ENCODE peak calls at places on chromosomes 11 and 22, in four cellular contexts. C is epithelial cell of esophagus, B is stomach, G is Calu3. N is an unnamed sample.

GRCh38 chr11:95301497-95301896 is 70.5 kb upstream of the SESN3 start:
- DNase-seq in C (no peak), G (peak), B (peak), N (no peak)

GRCh38 chr11:133414503-133414902 is 117.8 kb downstream of the OPCML start:
- DNase-seq in C (no peak), G (no peak), B (no peak), N (no peak)

GRCh38 chr11:111229604-111230003 is 15.9 kb upstream of the POU2AF2 start:
- DNase-seq in B (no peak), C (no peak), G (no peak), N (no peak)

GRCh38 chr22:29569011-29569678 is 11.8 kb downstream of the NIPSNAP1 start:
- DNase-seq in C (no peak), G (no peak), B (no peak), N (no peak)

GRCh38 chr11:104881117-104881794 is 17.0 kb downstream of the CASP12 start:
- DNase-seq in B (no peak), C (no peak), G (no peak), N (no peak)

GRCh38 chr11:131392528-131393255 is 22.3 kb downstream of the NTM start:
- DNase-seq in G (no peak), C (peak), B (no peak), N (no peak)

GRCh38 chr22:19776433-19777031 is 16.0 kb downstream of the TBX1 start:
- DNase-seq in G (no peak), B (no peak), C (no peak), N (no peak)

GRCh38 chr11:23554002-23554401 is 693.7 kb upstream of the CCDC179 start:
- DNase-seq in G (no peak), C (peak), B (no peak), N (no peak)

GRCh38 chr22:38267086-38267485 is 5.7 kb downstream of the TMEM184B start:
- DNase-seq in B (no peak), G (no peak), C (no peak), N (no peak)

GRCh38 chr22:39241632-39242388 is 3.0 kb downstream of the PDGFB start:
- DNase-seq in C (no peak), B (no peak), G (no peak), N (no peak)

GRCh38 chr22:17772249-17772962 is 1.9 kb downstream of the BID start:
- DNase-seq in C (peak), G (peak), B (no peak), N (no peak)

GRCh38 chr11:45264839-45265515 is 21.2 kb downstream of the SYT13 start:
- DNase-seq in B (no peak), C (peak), G (no peak), N (peak)

GRCh38 chr22:48257690-48258065 is 1495.2 kb downstream of the TBC1D22A start:
- DNase-seq in G (no peak), C (no peak), B (no peak), N (no peak)

GRCh38 chr11:74695705-74696280 is 35.4 kb downstream of the CHRDL2 start:
- DNase-seq in B (no peak), C (no peak), G (no peak), N (no peak)

GRCh38 chr22:38087855-38088254 is 3.9 kb upstream of the SLC16A8 start:
- DNase-seq in G (no peak), C (no peak), B (no peak), N (no peak)

GRCh38 chr11:910589-911030 is at the start of gene CHID1:
- DNase-seq in G (peak), C (peak), B (peak), N (peak)

GRCh38 chr11:130674686-130675085 is 226.2 kb downstream of the ADAMTS15 start:
- DNase-seq in G (no peak), B (no peak), C (no peak), N (no peak)

GRCh38 chr11:65791719-65792213 is 4.9 kb downstream of the OVOL1 start:
- DNase-seq in C (peak), G (peak), B (peak), N (peak)

GRCh38 chr22:37088108-37088605 is 21.4 kb downstream of the TMPRSS6 start:
- DNase-seq in B (no peak), C (peak), G (peak), N (no peak)

GRCh38 chr22:46749682-46750529 is 11.9 kb upstream of the CERK start:
- DNase-seq in C (no peak), G (peak), B (no peak), N (no peak)

GRCh38 chr11:121347805-121348204 is 55.2 kb downstream of the SC5D start:
- DNase-seq in C (no peak), B (no peak), G (no peak), N (no peak)

GRCh38 chr11:8207080-8208000 is 38.5 kb upstream of the RIC3 start:
- DNase-seq in C (no peak), G (no peak), B (peak), N (no peak)

GRCh38 chr22:37229805-37230672 is 14.0 kb downstream of the RAC2 start:
- DNase-seq in B (peak), C (peak), G (no peak), N (peak)

GRCh38 chr11:62409831-62410230 is 9.0 kb upstream of the SCGB1A1 start:
- DNase-seq in B (no peak), C (no peak), G (no peak), N (no peak)

GRCh38 chr22:23219787-23220484 is 39.6 kb downstream of the BCR start:
- DNase-seq in G (peak), B (peak), C (peak), N (peak)

GRCh38 chr11:61700720-61701119 is 20.5 kb downstream of the DAGLA start:
- DNase-seq in G (no peak), B (no peak), C (peak), N (no peak)

GRCh38 chr11:79285756-79286155 is 155.1 kb downstream of the TENM4 start:
- DNase-seq in B (no peak), C (no peak), G (no peak), N (no peak)

GRCh38 chr11:121762820-121763219 is 310.1 kb upstream of the SORL1-AS1 start:
- DNase-seq in B (no peak), G (no peak), C (peak), N (no peak)

GRCh38 chr11:26963764-26964163 is 30.1 kb upstream of the FIBIN start:
- DNase-seq in B (no peak), G (no peak), C (no peak), N (no peak)

GRCh38 chr22:50261615-50262459 is at the start of gene MAPK12:
- DNase-seq in B (no peak), G (peak), C (no peak), N (no peak)

GRCh38 chr22:29704528-29705285 is 15.1 kb upstream of the CABP7 start:
- DNase-seq in B (peak), C (no peak), G (peak), N (no peak)

N was measured in left colon.